ENCODE peak calls at places on chromosomes 7 and 10, in ten cellular contexts. One of them, this sample, is unnamed.

GRCh38 chr7:157149317-157149716 is 10.6 kb downstream of the UBE3C start:
- DNase-seq in GM12878: no peak
- DNase-seq in SK-N-SH: no peak
- DNase-seq in H1: no peak
- DNase-seq in esophagus muscularis mucosa: no peak
- DNase-seq in transverse colon: no peak
- DNase-seq in sigmoid colon: no peak
- DNase-seq in K562: no peak
- DNase-seq in suprapubic skin: no peak
- DNase-seq in stomach: no peak
- DNase-seq in this sample: no peak

GRCh38 chr7:12257582-12257981 is 46.5 kb downstream of the TMEM106B start:
- DNase-seq in stomach: no peak
- DNase-seq in SK-N-SH: no peak
- DNase-seq in suprapubic skin: no peak
- DNase-seq in esophagus muscularis mucosa: no peak
- DNase-seq in K562: no peak
- DNase-seq in transverse colon: no peak
- DNase-seq in H1: no peak
- DNase-seq in sigmoid colon: no peak
- DNase-seq in GM12878: peak
- DNase-seq in this sample: no peak

GRCh38 chr7:24912874-24913514 is 67.0 kb downstream of the OSBPL3 start:
- DNase-seq in stomach: peak
- DNase-seq in H1: peak
- DNase-seq in transverse colon: peak
- DNase-seq in suprapubic skin: no peak
- DNase-seq in K562: no peak
- DNase-seq in esophagus muscularis mucosa: no peak
- DNase-seq in SK-N-SH: no peak
- DNase-seq in GM12878: no peak
- DNase-seq in sigmoid colon: no peak
- DNase-seq in this sample: no peak

GRCh38 chr10:63156236-63156635 is 23.1 kb downstream of the NRBF2 start:
- DNase-seq in SK-N-SH: no peak
- DNase-seq in sigmoid colon: no peak
- DNase-seq in esophagus muscularis mucosa: no peak
- DNase-seq in stomach: no peak
- DNase-seq in H1: no peak
- DNase-seq in K562: no peak
- DNase-seq in transverse colon: no peak
- DNase-seq in suprapubic skin: no peak
- DNase-seq in GM12878: no peak
- DNase-seq in this sample: no peak

GRCh38 chr7:128362670-128363069 is 1.2 kb upstream of the PRRT4 start:
- DNase-seq in stomach: no peak
- DNase-seq in esophagus muscularis mucosa: no peak
- DNase-seq in sigmoid colon: no peak
- DNase-seq in SK-N-SH: no peak
- DNase-seq in GM12878: no peak
- DNase-seq in suprapubic skin: no peak
- DNase-seq in K562: no peak
- DNase-seq in H1: no peak
- DNase-seq in transverse colon: no peak
- DNase-seq in this sample: no peak

GRCh38 chr7:127107601-127108007 is 145.1 kb downstream of the GRM8 start:
- DNase-seq in GM12878: peak
- DNase-seq in stomach: peak
- DNase-seq in suprapubic skin: no peak
- DNase-seq in K562: peak
- DNase-seq in transverse colon: peak
- DNase-seq in esophagus muscularis mucosa: no peak
- DNase-seq in H1: peak
- DNase-seq in SK-N-SH: peak
- DNase-seq in sigmoid colon: no peak
- DNase-seq in this sample: no peak

GRCh38 chr10:11331706-11332105 is 279.7 kb downstream of the USP6NL start:
- DNase-seq in GM12878: no peak
- DNase-seq in transverse colon: no peak
- DNase-seq in H1: no peak
- DNase-seq in esophagus muscularis mucosa: no peak
- DNase-seq in stomach: no peak
- DNase-seq in sigmoid colon: no peak
- DNase-seq in SK-N-SH: no peak
- DNase-seq in suprapubic skin: no peak
- DNase-seq in K562: no peak
- DNase-seq in this sample: no peak

GRCh38 chr7:113004726-113005454 is 81.7 kb downstream of the GPR85 start:
- DNase-seq in H1: no peak
- DNase-seq in sigmoid colon: no peak
- DNase-seq in suprapubic skin: no peak
- DNase-seq in SK-N-SH: no peak
- DNase-seq in transverse colon: no peak
- DNase-seq in stomach: no peak
- DNase-seq in K562: no peak
- DNase-seq in GM12878: no peak
- DNase-seq in esophagus muscularis mucosa: no peak
- DNase-seq in this sample: no peak

GRCh38 chr10:91389636-91390512 is 20.3 kb upstream of the HECTD2 start:
- DNase-seq in sigmoid colon: no peak
- DNase-seq in suprapubic skin: no peak
- DNase-seq in SK-N-SH: peak
- DNase-seq in esophagus muscularis mucosa: no peak
- DNase-seq in GM12878: no peak
- DNase-seq in K562: peak
- DNase-seq in transverse colon: no peak
- DNase-seq in H1: no peak
- DNase-seq in stomach: no peak
- DNase-seq in this sample: no peak

GRCh38 chr10:35739998-35740397 is 97.9 kb upstream of the FZD8 start:
- DNase-seq in transverse colon: no peak
- DNase-seq in SK-N-SH: no peak
- DNase-seq in sigmoid colon: no peak
- DNase-seq in H1: no peak
- DNase-seq in GM12878: no peak
- DNase-seq in suprapubic skin: no peak
- DNase-seq in esophagus muscularis mucosa: peak
- DNase-seq in stomach: no peak
- DNase-seq in K562: no peak
- DNase-seq in this sample: no peak

GRCh38 chr10:88466786-88467185 is 116.3 kb downstream of the RNLS start:
- DNase-seq in transverse colon: no peak
- DNase-seq in esophagus muscularis mucosa: no peak
- DNase-seq in sigmoid colon: no peak
- DNase-seq in SK-N-SH: no peak
- DNase-seq in stomach: no peak
- DNase-seq in H1: no peak
- DNase-seq in K562: no peak
- DNase-seq in GM12878: no peak
- DNase-seq in suprapubic skin: no peak
- DNase-seq in this sample: no peak

DNA sequence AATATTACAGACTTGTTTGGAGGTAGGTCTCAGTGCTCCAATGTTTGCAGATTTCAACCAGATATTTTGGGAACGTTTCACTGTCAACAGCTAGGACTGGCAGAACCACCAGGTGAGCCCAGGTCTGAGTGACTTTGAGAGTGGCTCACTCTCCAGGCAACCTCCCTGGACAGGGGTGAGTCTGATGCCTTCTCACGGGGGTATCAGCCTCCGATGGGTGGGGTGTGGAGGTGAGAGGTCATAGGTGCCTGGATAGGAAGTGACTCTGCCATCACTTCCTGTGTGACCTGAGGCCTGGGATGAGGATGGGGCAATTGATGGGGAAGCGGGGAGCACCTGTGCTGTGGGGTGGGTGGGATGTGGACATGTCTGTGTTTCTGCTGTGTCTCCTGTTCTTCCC is 4.6 kb downstream of the AZGP1 start:
- DNase-seq in suprapubic skin: no peak
- DNase-seq in GM12878: no peak
- DNase-seq in esophagus muscularis mucosa: no peak
- DNase-seq in stomach: no peak
- DNase-seq in transverse colon: no peak
- DNase-seq in SK-N-SH: no peak
- DNase-seq in K562: no peak
- DNase-seq in H1: no peak
- DNase-seq in sigmoid colon: no peak
- DNase-seq in this sample: no peak
- TF ChIP-seq POLR2AphosphoS5 in suprapubic skin: no peak
- TF ChIP-seq POLR2AphosphoS5 in GM12878: no peak
- TF ChIP-seq POLR2AphosphoS5 in esophagus muscularis mucosa: no peak
- TF ChIP-seq POLR2AphosphoS5 in stomach: no peak
- TF ChIP-seq POLR2AphosphoS5 in transverse colon: no peak
- TF ChIP-seq POLR2AphosphoS5 in SK-N-SH: no peak
- TF ChIP-seq POLR2AphosphoS5 in K562: no peak
- TF ChIP-seq POLR2AphosphoS5 in H1: no peak
- TF ChIP-seq POLR2AphosphoS5 in sigmoid colon: no peak
- TF ChIP-seq POLR2AphosphoS5 in this sample: no peak

GRCh38 chr7:1704326-1705241 is 34.5 kb downstream of the ELFN1 start:
- DNase-seq in GM12878: no peak
- DNase-seq in K562: no peak
- DNase-seq in suprapubic skin: peak
- DNase-seq in H1: peak
- DNase-seq in SK-N-SH: peak
- DNase-seq in stomach: no peak
- DNase-seq in transverse colon: no peak
- DNase-seq in sigmoid colon: peak
- DNase-seq in esophagus muscularis mucosa: no peak
- DNase-seq in this sample: peak
- TF ChIP-seq EP300 in GM12878: no peak
- TF ChIP-seq EP300 in K562: no peak
- TF ChIP-seq EP300 in suprapubic skin: no peak
- TF ChIP-seq EP300 in H1: no peak
- TF ChIP-seq EP300 in SK-N-SH: no peak
- TF ChIP-seq EP300 in stomach: no peak
- TF ChIP-seq EP300 in transverse colon: no peak
- TF ChIP-seq EP300 in sigmoid colon: no peak
- TF ChIP-seq EP300 in esophagus muscularis mucosa: no peak
- TF ChIP-seq EP300 in this sample: no peak

GRCh38 chr10:102122450-102122849 is 2.3 kb upstream of the LDB1 start:
- DNase-seq in sigmoid colon: no peak
- DNase-seq in K562: no peak
- DNase-seq in transverse colon: no peak
- DNase-seq in esophagus muscularis mucosa: no peak
- DNase-seq in GM12878: no peak
- DNase-seq in stomach: no peak
- DNase-seq in SK-N-SH: no peak
- DNase-seq in H1: no peak
- DNase-seq in suprapubic skin: no peak
- DNase-seq in this sample: no peak

GRCh38 chr10:102120987-102121738 is 995 bp upstream of the LDB1 start:
- DNase-seq in stomach: peak
- DNase-seq in transverse colon: peak
- DNase-seq in esophagus muscularis mucosa: no peak
- DNase-seq in K562: no peak
- DNase-seq in H1: peak
- DNase-seq in SK-N-SH: peak
- DNase-seq in GM12878: no peak
- DNase-seq in sigmoid colon: peak
- DNase-seq in suprapubic skin: no peak
- DNase-seq in this sample: peak

GRCh38 chr10:102120142-102120986 is at the start of gene LDB1:
- DNase-seq in K562: peak
- DNase-seq in suprapubic skin: peak
- DNase-seq in sigmoid colon: peak
- DNase-seq in esophagus muscularis mucosa: no peak
- DNase-seq in GM12878: no peak
- DNase-seq in H1: peak
- DNase-seq in stomach: peak
- DNase-seq in transverse colon: peak
- DNase-seq in SK-N-SH: peak
- DNase-seq in this sample: peak

GRCh38 chr10:102123223-102123622 is 3.1 kb upstream of the LDB1 start:
- DNase-seq in K562: no peak
- DNase-seq in SK-N-SH: no peak
- DNase-seq in H1: no peak
- DNase-seq in transverse colon: no peak
- DNase-seq in suprapubic skin: no peak
- DNase-seq in sigmoid colon: no peak
- DNase-seq in stomach: no peak
- DNase-seq in GM12878: no peak
- DNase-seq in esophagus muscularis mucosa: no peak
- DNase-seq in this sample: no peak

DNA sequence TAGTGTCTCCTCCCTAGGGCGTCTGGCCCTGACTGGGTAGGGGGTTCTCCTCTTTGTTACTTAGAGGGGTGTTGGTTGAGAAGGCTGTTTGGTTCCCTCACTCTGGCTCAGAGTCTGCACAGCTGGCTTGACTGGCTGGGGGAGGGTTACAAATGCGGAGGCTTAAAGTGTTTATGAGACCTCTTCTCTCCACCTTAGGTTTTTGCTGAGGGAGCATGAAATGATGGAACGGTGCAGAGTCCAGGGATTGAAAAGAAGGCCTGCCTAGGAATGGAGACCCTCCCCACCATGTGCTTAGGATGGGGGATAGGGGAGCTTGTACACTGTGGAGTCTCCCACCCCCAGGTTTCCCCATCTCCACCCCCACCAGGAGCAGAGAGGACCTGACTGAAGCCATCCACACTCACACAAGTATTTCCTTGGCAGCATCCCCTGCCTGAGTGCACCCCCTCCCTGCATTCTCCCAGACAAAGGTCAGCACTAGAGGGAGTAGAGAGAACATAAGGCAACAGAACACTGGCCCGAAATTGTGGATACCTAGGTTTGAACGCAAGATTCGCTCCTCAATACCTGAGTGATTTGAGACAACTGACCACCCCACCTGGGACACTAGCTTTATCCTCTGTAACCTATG is 1.7 kb upstream of the LDB1 start:
- DNase-seq in H1: peak
- DNase-seq in K562: no peak
- DNase-seq in SK-N-SH: peak
- DNase-seq in stomach: no peak
- DNase-seq in GM12878: no peak
- DNase-seq in transverse colon: peak
- DNase-seq in esophagus muscularis mucosa: no peak
- DNase-seq in sigmoid colon: peak
- DNase-seq in suprapubic skin: no peak
- DNase-seq in this sample: no peak
- TF ChIP-seq POLR2AphosphoS5 in H1: no peak
- TF ChIP-seq POLR2AphosphoS5 in K562: no peak
- TF ChIP-seq POLR2AphosphoS5 in SK-N-SH: no peak
- TF ChIP-seq POLR2AphosphoS5 in stomach: no peak
- TF ChIP-seq POLR2AphosphoS5 in GM12878: no peak
- TF ChIP-seq POLR2AphosphoS5 in transverse colon: no peak
- TF ChIP-seq POLR2AphosphoS5 in esophagus muscularis mucosa: no peak
- TF ChIP-seq POLR2AphosphoS5 in sigmoid colon: peak
- TF ChIP-seq POLR2AphosphoS5 in suprapubic skin: no peak
- TF ChIP-seq POLR2AphosphoS5 in this sample: no peak

DNA sequence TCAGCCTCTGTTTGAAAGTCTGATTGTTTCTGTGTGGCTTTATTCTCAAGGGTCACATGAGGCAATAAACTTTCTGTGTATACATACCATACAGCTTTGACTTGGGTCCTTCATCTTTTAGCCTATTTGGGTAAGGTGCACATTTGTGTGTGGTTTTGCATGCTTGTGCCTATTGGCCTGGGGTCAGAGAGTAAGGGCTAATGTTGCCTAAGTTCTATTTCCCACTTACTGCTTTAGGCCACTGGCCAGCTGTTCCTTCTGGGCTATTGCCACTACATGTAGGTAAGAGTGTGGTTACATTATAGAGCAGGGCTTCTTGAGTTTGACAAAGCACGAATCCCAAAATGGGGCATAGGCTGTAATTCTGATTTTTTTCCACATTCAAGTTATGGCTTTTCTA is 21.8 kb downstream of the BBIP1 start:
- DNase-seq in K562: no peak
- DNase-seq in H1: no peak
- DNase-seq in suprapubic skin: no peak
- DNase-seq in sigmoid colon: no peak
- DNase-seq in transverse colon: no peak
- DNase-seq in SK-N-SH: no peak
- DNase-seq in stomach: no peak
- DNase-seq in esophagus muscularis mucosa: no peak
- DNase-seq in GM12878: no peak
- DNase-seq in this sample: no peak
- TF ChIP-seq EP300 in K562: no peak
- TF ChIP-seq EP300 in H1: no peak
- TF ChIP-seq EP300 in suprapubic skin: no peak
- TF ChIP-seq EP300 in sigmoid colon: no peak
- TF ChIP-seq EP300 in transverse colon: no peak
- TF ChIP-seq EP300 in SK-N-SH: no peak
- TF ChIP-seq EP300 in stomach: no peak
- TF ChIP-seq EP300 in esophagus muscularis mucosa: no peak
- TF ChIP-seq EP300 in GM12878: no peak
- TF ChIP-seq EP300 in this sample: no peak

This sample was measured in upper lobe of left lung.